ENCODE peak calls at places on chromosomes 4 and X, in nine cellular contexts. R is lung, J is cardiac muscle cell, A is transverse colon, F is fibroblast of lung, X is mammary epithelial cell, C is suprapubic skin, E is esophagus muscularis mucosa, Z is ovary. T is an unnamed sample. For H3K4me1, the result is how much of the 10 kb centered on the place peaks cover.

GRCh38 chrX:69177511-69178162 is 12.4 kb upstream of the PJA1 start:
- DNase-seq in R (no peak), J (no peak), A (no peak), F (no peak), X (no peak), C (no peak), E (no peak), Z (no peak), T (no peak)

GRCh38 chr4:154854362-154854761 is 73.3 kb downstream of the RBM46 start:
- DNase-seq in R (no peak), J (peak), A (no peak), F (no peak), X (peak), C (no peak), E (no peak), Z (no peak), T (no peak)

GRCh38 chr4:25310066-25310824 is 2.3 kb upstream of the ZCCHC4 start:
- DNase-seq in R (no peak), J (no peak), A (no peak), F (no peak), X (no peak), C (no peak), E (no peak), Z (no peak), T (no peak)

GRCh38 chr4:159240690-159241089 is 137.8 kb downstream of the RAPGEF2 start:
- DNase-seq in R (no peak), J (no peak), A (no peak), F (no peak), X (no peak), C (no peak), E (no peak), Z (no peak), T (no peak)

GRCh38 chr4:123340381-123340701 is 56.3 kb upstream of the SPRY1 start:
- DNase-seq in R (no peak), J (no peak), A (no peak), F (peak), X (peak), C (no peak), E (no peak), Z (no peak), T (no peak)

GRCh38 chrX:100812216-100813158 is 7.7 kb upstream of the CSTF2 start:
- DNase-seq in R (no peak), J (no peak), A (peak), F (no peak), X (no peak), C (no peak), E (no peak), Z (no peak), T (no peak)

GRCh38 chr4:92047209-92047877 is 256.4 kb upstream of the GRID2 start:
- DNase-seq in R (no peak), J (peak), A (no peak), F (peak), X (no peak), C (no peak), E (no peak), Z (no peak), T (no peak)

GRCh38 chr4:45442466-45442865 is 681.4 kb downstream of the GABRG1 start:
- DNase-seq in R (no peak), J (peak), A (no peak), F (no peak), X (peak), C (no peak), E (no peak), Z (no peak), T (no peak)

GRCh38 chrX:43817454-43817853 is 64.8 kb downstream of the MAOB start:
- DNase-seq in R (no peak), J (no peak), A (no peak), F (no peak), X (no peak), C (no peak), E (no peak), Z (no peak), T (no peak)

GRCh38 chr4:150976478-150977118 is 38.5 kb downstream of the LRBA start:
- DNase-seq in R (no peak), J (peak), A (no peak), F (no peak), X (no peak), C (no peak), E (no peak), Z (no peak), T (no peak)

GRCh38 chr4:176791591-176792347 is 953 bp downstream of the VEGFC start:
- DNase-seq in R (no peak), J (peak), A (peak), F (peak), X (peak), C (no peak), E (no peak), Z (peak), T (peak)

GRCh38 chrX:109709129-109709631 is 23.9 kb downstream of the ACSL4 start:
- DNase-seq in R (no peak), J (no peak), A (no peak), F (peak), X (peak), C (no peak), E (no peak), Z (no peak), T (no peak)

GRCh38 chrX:110558406-110558805 is 199.8 kb downstream of the RTL9 start:
- DNase-seq in R (no peak), J (no peak), A (no peak), F (no peak), X (no peak), C (no peak), E (no peak), Z (no peak), T (peak)

GRCh38 chrX:9396930-9397329 is 67.9 kb upstream of the TBL1X start:
- DNase-seq in R (no peak), J (no peak), A (no peak), F (peak), X (no peak), C (no peak), E (no peak), Z (no peak), T (no peak)

GRCh38 chrX:152988536-152989291 is 5.2 kb downstream of the PNMA5 start:
- DNase-seq in R (no peak), J (no peak), A (no peak), F (no peak), X (no peak), C (no peak), E (no peak), Z (no peak), T (no peak)

GRCh38 chrX:28787206-28787605 is 200.0 kb downstream of the IL1RAPL1 start:
- DNase-seq in R (no peak), J (no peak), A (no peak), F (peak), X (peak), C (no peak), E (no peak), Z (no peak), T (no peak)

GRCh38 chr4:957231-957580 is 16.2 kb downstream of the DGKQ start:
- DNase-seq in R (no peak), J (no peak), A (no peak), F (no peak), X (no peak), C (no peak), E (no peak), Z (no peak), T (peak)

GRCh38 chrX:70535198-70535597 is 90.6 kb downstream of the DLG3 start:
- DNase-seq in R (no peak), J (no peak), A (peak), F (no peak), X (no peak), C (no peak), E (no peak), Z (no peak), T (no peak)

GRCh38 chrX:112851806-112852205 is 11.2 kb upstream of the AMOT start:
- DNase-seq in R (peak), J (peak), A (no peak), F (peak), X (peak), C (no peak), E (no peak), Z (peak), T (no peak)

GRCh38 chrX:9132036-9132435 is 98.1 kb upstream of the FAM9B start:
- DNase-seq in R (no peak), J (no peak), A (no peak), F (no peak), X (no peak), C (no peak), E (no peak), Z (no peak), T (no peak)

GRCh38 chrX:153190384-153190783 is 11.3 kb downstream of the MAGEA1 start:
- DNase-seq in R (no peak), J (no peak), A (no peak), F (no peak), X (no peak), C (no peak), E (no peak), Z (no peak), T (no peak)

GRCh38 chr4:74042681-74043080 is 4.2 kb upstream of the CXCL3 start:
- DNase-seq in R (no peak), J (no peak), A (peak), F (no peak), X (no peak), C (no peak), E (no peak), Z (no peak), T (no peak)

DNA sequence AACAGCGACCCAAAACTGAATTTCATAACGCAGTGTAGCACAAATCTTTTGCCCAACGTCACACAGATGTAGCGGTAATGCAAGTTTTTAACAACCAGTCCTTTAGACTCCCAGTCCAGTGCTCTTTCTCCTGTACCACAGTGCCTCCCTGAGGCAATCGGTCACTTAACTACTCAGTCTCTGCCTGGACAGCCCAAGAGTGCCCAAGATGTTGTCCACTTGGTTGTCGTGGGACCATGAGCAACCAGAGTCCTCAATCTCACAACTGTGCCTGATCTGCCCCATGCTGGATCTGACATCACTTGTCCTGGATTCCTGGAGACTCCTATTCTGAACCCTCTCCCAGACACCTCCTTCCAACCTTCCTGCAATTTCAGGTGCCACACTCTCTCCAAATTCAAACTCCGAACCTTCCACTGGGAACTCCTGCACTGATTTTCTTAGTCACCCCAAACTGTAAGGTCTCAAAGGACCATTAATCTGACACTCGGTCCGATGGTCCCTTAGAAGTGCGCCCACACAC is 702 bp downstream of the MMGT1 start:
- DNase-seq in R (no peak), J (peak), A (peak), F (no peak), X (peak), C (no peak), E (no peak), Z (peak), T (no peak)
- TF ChIP-seq CTCF in R (no peak), J (no peak), A (no peak), F (no peak), X (no peak), C (no peak), E (no peak), Z (no peak), T (no peak)

DNA sequence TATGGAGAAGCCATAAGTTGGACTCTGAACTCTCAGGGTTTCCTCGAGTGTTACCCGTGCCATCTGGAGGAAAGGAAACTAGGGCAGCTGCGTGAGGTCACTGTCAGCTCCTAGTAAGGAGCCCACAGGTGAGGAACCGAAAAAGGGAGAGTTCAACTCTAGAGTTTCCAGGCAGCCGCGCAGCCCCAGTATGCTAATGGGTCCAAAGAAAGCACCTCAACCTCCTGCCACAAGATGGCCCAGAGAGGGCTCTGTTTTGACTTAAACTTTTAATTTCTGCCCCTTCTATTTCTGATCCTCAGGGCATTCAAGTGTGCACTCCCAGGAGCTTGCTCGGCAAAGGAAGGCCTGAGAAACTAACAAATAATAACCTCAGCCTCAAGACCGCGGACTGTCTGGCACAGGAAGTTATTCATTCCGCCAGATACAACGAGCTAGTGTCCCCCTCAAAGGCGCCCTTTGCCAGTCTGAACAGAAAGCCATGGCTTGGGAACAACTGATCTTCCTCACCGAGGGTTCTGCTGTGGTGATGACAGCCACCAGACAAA is 13.9 kb downstream of the SCARB2 start:
- DNase-seq in R (no peak), J (no peak), A (peak), F (peak), X (no peak), C (no peak), E (peak), Z (no peak), T (no peak)
- H3K4me1 ChIP-seq in R (half or more), J (under half), A (half or more), F (half or more), X (half or more), C (half or more), E (half or more), Z (under half), T (under half)

GRCh38 chr4:16056681-16057400 is 27.0 kb downstream of the PROM1 start:
- DNase-seq in R (no peak), J (no peak), A (no peak), F (no peak), X (no peak), C (no peak), E (no peak), Z (no peak), T (no peak)
- H3K27ac ChIP-seq in R (no peak), J (no peak), A (peak), F (no peak), X (no peak), C (peak), E (peak), Z (no peak), T (no peak)

GRCh38 chrX:103831803-103832544 is at the start of gene RAB9B:
- DNase-seq in R (peak), J (peak), A (peak), F (peak), X (peak), C (peak), E (peak), Z (peak), T (peak)

GRCh38 chrX:103825881-103826280 is 6.2 kb downstream of the RAB9B start:
- DNase-seq in R (no peak), J (no peak), A (no peak), F (no peak), X (no peak), C (no peak), E (no peak), Z (no peak), T (no peak)

GRCh38 chrX:103828529-103828928 is 3.5 kb downstream of the RAB9B start:
- DNase-seq in R (no peak), J (no peak), A (no peak), F (no peak), X (no peak), C (no peak), E (no peak), Z (no peak), T (no peak)

GRCh38 chrX:103830848-103831247 is 1.2 kb downstream of the RAB9B start:
- DNase-seq in R (no peak), J (no peak), A (no peak), F (no peak), X (no peak), C (no peak), E (no peak), Z (no peak), T (no peak)

DNA sequence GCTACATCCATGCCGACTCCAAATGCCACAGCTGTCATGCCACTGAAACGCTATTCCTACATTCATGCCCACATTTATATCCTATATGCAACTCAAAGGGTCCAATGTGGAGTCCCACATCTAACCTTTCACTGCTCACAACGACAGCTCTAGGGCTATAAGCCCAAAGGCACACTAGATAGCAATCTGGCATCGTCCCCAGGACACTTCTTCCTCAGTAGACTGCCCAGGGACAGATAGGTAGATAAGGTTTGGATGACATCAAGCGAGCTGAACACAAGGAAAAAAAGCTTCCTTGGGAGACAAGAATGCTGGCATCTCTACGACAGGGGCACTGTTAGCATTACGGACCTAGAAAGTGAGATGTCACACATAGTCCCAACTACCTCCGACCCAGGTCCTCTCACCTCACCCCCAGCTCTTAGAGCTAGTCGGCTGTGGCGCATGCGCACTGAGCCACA is 685 bp downstream of the RAB9B start:
- DNase-seq in R (no peak), J (peak), A (no peak), F (no peak), X (no peak), C (no peak), E (no peak), Z (no peak), T (no peak)
- TF ChIP-seq CTCF in R (no peak), J (no peak), A (no peak), F (no peak), X (no peak), C (no peak), E (no peak), Z (no peak), T (no peak)

DNA sequence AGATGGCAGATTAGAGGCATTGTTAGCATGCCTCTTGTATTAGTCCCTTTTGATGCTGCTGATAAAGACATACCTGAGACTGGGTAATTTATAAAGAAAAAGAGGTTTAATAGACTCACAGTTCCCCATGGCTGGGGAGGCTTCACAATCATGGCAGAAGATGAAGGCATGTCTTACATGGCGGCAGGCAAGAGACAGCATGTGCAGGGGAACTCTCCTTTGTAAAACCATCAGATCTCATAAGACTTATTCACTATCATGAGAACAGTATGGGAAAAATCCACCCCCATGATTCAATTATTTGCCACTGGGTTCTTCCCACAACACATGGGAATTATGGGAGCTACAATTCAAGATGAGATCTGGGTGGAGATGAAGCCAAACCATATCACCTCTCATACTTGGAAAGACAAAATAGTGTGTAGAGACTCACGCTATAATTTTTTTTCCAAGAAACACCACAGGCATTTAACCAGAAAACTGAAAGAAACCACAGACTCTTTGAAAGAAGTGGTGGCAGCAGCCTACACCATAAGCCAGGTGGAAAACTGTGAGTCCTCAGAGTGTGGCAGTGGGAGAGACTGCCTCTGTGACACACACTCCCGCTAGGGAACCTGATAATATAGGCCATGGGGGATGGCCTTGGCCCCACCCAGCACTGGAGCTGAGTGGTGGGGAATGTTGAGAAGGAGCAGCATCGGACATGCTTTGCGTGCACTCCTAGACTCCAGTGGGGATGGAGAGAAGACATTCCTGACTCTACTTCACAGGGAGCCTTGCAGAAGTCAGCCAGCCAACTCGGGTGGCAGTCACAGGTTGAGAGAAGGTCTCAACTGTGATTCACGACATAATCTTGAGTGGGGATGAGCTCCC is 51.5 kb downstream of the SLC2A9 start:
- DNase-seq in R (no peak), J (no peak), A (no peak), F (peak), X (no peak), C (no peak), E (peak), Z (no peak), T (no peak)
- H3K4me1 ChIP-seq in R (under half), J (under half), A (under half), F (under half), X (under half), C (under half), E (under half), Z (under half), T (under half)

GRCh38 chr4:185115827-185116232 is 27.2 kb upstream of the SLC25A4 start:
- DNase-seq in R (peak), J (peak), A (peak), F (peak), X (no peak), C (no peak), E (no peak), Z (peak), T (peak)
- H3K27ac ChIP-seq in R (peak), J (peak), A (no peak), F (no peak), X (no peak), C (no peak), E (no peak), Z (peak), T (peak)

DNA sequence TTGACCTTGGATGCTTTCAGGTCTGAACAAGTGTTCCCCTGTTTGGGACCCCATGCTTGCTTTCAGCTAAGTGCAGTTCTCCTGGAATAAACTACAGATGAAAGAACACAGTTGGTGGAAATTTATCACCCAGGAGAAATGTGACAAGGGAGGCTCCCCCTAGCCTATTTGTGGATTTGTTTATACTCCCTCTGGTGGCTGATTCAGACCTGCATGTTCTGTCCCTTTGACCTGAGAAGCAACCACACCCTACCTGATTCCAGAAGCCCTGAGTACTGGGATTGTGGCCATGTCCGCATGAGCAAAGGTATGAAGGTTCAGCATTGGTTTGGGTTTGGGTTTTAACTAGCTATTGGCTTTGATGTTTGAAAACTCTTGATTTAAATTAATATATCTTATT is 440.9 kb downstream of the MID1IP1 start:
- DNase-seq in R (no peak), J (peak), A (peak), F (peak), X (peak), C (no peak), E (no peak), Z (no peak), T (no peak)
- TF ChIP-seq CTCF in R (peak), J (peak), A (peak), F (peak), X (peak), C (peak), E (no peak), Z (no peak), T (peak)